ENCODE peak calls at places on chromosomes 4 and X, in nine cellular contexts. G, Y, A, Z, N, V, B, O and Q are unnamed samples.

GRCh38 chr4:76486588-76487276 is 51.7 kb downstream of the SHROOM3 start:
- DNase-seq in B (no peak), Z (no peak), N (no peak), Y (no peak), A (no peak), O (no peak), G (no peak), V (no peak), Q (no peak)

GRCh38 chrX:37824491-37825224 is 22.7 kb downstream of the DYNLT3 start:
- DNase-seq in Z (no peak), Y (no peak), V (no peak), N (no peak), O (no peak), A (no peak), B (no peak), G (no peak), Q (no peak)

GRCh38 chr4:610411-611261 is 14.7 kb upstream of the PDE6B start:
- DNase-seq in Y (peak), B (peak), V (no peak), O (no peak), G (no peak), N (peak), Z (no peak), A (no peak), Q (peak)

GRCh38 chr4:47031011-47031678 is at the start of gene GABRB1:
- DNase-seq in B (no peak), O (peak), A (no peak), G (peak), Z (no peak), Y (no peak), V (peak), N (peak), Q (peak)

GRCh38 chr4:60890743-60891142 is 309.4 kb upstream of the ADGRL3 start:
- DNase-seq in N (no peak), O (no peak), A (no peak), Z (no peak), Y (no peak), G (no peak), B (no peak), V (no peak), Q (no peak)

GRCh38 chrX:71492086-71493065 is 40.5 kb upstream of the OGT start:
- DNase-seq in O (peak), N (peak), A (peak), Y (no peak), Z (peak), B (no peak), V (peak), G (no peak), Q (peak)

GRCh38 chr4:164446516-164446915 is 307.4 kb upstream of the SMIM31 start:
- DNase-seq in N (no peak), O (no peak), Z (no peak), A (no peak), V (no peak), G (no peak), B (peak), Y (no peak), Q (peak)

GRCh38 chrX:7706032-7706431 is 136.9 kb upstream of the VCX start:
- DNase-seq in G (no peak), V (no peak), Z (no peak), B (no peak), Y (peak), A (no peak), O (peak), N (no peak), Q (no peak)

GRCh38 chr4:133146574-133147198 is 2.4 kb upstream of the PCDH10 start:
- DNase-seq in Y (no peak), Z (no peak), V (peak), A (no peak), N (no peak), G (peak), O (peak), B (peak), Q (peak)